ENCODE peak calls at places on chromosomes 11 and 22, in eight cellular contexts. O is IMR-90, L is thoracic aorta, B is bronchial epithelial cell, D is suprapubic skin, X is cardiac muscle cell, J is heart left ventricle, I is brain microvascular endothelial cell. U is an unnamed sample.

GRCh38 chr11:71248251-71248570 is 4.2 kb downstream of the SHANK2 start:
- DNase-seq in L (no peak), D (peak), O (no peak), J (no peak), B (no peak), I (no peak), X (no peak), U (no peak)

GRCh38 chr22:30286331-30286730 is 3.0 kb downstream of the CASTOR1 start:
- DNase-seq in D (no peak), X (no peak), J (no peak), L (no peak), O (no peak), B (no peak), I (no peak), U (no peak)

GRCh38 chr11:27444801-27445215 is 27.8 kb downstream of the LGR4 start:
- DNase-seq in X (no peak), O (no peak), B (no peak), D (no peak), J (no peak), I (no peak), L (no peak), U (no peak)

GRCh38 chr11:62544521-62545436 is 1.8 kb downstream of the AHNAK start:
- DNase-seq in L (no peak), J (peak), B (peak), D (peak), I (no peak), X (peak), O (no peak), U (no peak)

GRCh38 chr11:36196476-36197099 is 92.6 kb downstream of the COMMD9 start:
- DNase-seq in J (no peak), I (peak), O (peak), D (no peak), X (peak), B (no peak), L (no peak), U (no peak)

GRCh38 chr22:45597460-45598192 is 74.0 kb upstream of the ATXN10 start:
- DNase-seq in X (no peak), J (peak), L (no peak), I (no peak), O (no peak), B (no peak), D (no peak), U (no peak)

GRCh38 chr11:76038608-76039007 is 167.7 kb downstream of the WNT11 start:
- DNase-seq in O (no peak), D (no peak), J (no peak), L (no peak), I (no peak), B (no peak), X (no peak), U (no peak)

GRCh38 chr11:64131657-64132387 is 34.1 kb downstream of the MACROD1 start:
- DNase-seq in X (no peak), D (no peak), L (no peak), I (no peak), B (no peak), J (no peak), O (no peak), U (no peak)

GRCh38 chr11:119907122-119907933 is 178.3 kb upstream of the NECTIN1 start:
- DNase-seq in L (no peak), O (no peak), I (no peak), J (no peak), D (no peak), B (no peak), X (no peak), U (no peak)

GRCh38 chr22:20646377-20646776 is 127.5 kb upstream of the SERPIND1 start:
- DNase-seq in O (no peak), L (no peak), I (no peak), D (peak), J (no peak), X (no peak), B (no peak), U (no peak)

DNA sequence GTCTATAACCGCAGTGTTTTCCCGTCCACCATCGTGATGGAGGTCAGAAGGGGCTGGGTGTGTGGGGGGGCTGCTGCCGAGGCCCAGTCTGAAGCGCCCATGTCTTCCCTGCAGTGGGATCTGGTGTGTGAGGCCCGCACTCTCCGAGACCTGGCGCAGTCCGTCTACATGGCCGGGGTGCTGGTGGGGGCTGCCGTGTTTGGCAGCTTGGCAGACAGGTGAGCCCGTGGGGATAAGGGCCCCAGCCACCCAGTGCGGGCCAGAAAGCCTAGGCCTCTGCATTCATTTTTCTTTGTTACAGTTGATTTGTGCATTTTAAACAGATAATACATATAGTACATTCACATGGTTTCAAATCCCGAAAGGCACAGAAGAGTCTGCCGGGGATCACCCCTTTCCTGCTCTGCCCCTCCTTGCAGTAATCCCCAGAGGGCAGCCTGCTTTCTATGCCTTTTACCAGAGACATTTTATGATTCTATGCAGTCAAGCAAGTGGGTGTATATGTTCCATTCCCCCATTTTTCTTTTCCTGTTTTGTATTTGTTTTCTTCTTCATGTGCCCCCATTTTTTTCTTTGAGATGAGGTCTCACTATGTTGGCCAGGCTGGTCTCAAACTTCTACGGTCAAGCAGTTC is 32.6 kb downstream of the CAPN1 start:
- DNase-seq in J (no peak), O (no peak), I (no peak), L (no peak), B (no peak), D (no peak), X (no peak), U (no peak)
- H3K4me3 ChIP-seq in J (no peak), O (no peak), I (no peak), L (no peak), B (no peak), D (no peak), X (no peak), U (no peak)

GRCh38 chr11:34329876-34330275 is 27.9 kb downstream of the ABTB2 start:
- DNase-seq in O (no peak), L (no peak), X (no peak), J (no peak), B (no peak), D (no peak), I (no peak), U (no peak)
- TF ChIP-seq CTCF in O (no peak), L (no peak), X (no peak), J (no peak), B (no peak), D (no peak), I (no peak), U (no peak)

DNA sequence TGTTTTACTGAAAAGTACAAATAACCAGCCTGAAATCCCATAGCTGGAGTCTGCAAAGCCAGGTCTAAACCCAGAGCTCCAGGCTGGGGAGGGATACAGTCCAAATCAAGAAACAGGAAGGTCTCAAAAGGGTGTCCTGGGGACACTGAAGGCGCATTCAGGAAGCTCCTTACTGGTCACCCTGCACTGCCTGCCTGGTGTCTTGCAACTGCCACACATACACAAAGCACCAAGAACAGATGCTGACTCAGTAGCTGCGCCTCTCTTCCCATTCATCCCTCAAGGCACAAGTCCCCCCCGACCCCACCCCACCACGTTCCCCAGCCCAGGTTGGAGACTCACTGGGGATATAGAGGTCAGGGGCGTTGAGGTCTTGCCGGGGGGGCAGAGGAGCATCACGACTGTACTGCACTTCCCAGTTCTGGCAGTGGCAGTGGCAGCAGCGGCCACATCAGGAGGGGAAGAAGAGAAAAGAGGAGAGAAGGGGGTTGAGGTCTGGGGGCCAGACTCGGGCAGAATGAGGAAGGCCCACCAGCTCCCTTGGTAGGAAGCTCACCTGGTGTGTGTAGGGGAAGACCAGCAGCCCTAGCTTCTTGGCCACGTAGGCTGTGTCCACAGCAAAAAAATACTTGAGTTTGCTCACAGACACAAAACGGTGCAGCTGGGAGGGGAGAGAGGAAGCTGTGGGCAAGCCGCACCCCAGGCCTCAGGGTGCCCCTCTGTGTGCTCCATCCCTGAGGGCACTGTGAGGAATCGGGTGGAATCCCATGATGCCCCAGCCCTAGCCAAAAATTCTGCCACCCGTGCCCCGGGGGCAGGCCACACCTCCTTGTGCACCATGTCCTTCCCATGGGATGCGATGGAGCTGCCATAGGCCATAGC is 1.4 kb downstream of the YIF1A start:
- DNase-seq in I (no peak), D (peak), B (no peak), O (no peak), X (no peak), L (no peak), J (no peak), U (no peak)
- H3K4me3 ChIP-seq in I (peak), D (peak), B (peak), O (peak), X (no peak), L (peak), J (peak), U (peak)

GRCh38 chr11:1560618-1561251 is 11.3 kb downstream of the DUSP8 start:
- DNase-seq in J (no peak), I (no peak), L (no peak), O (no peak), X (no peak), D (no peak), B (no peak), U (no peak)
- TF ChIP-seq CTCF in J (no peak), I (no peak), L (no peak), O (no peak), X (no peak), D (no peak), B (peak), U (no peak)

DNA sequence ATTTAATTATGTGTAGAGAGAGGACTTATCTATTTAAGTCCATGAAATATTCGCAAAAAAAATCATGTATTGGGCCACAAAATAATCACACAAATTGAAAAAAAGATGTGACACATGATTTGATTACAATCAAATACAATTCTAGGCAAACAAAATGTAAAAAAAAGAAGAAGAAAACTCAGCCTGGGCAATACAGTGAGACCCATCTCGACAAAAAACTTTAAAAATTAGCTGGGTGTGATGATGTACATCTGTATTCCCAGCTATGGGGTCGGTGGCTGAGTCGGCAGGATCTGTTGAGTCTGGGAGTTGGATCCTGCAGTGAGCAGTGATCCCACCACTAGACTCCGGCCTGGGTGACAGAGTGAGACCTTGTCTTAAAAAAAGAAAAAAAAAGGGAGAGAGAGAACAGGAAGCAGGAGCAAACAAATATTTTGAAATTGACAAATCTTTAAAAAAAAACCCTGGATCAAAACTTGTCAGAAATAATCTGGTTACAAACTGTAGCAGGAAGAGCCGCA is 3.1 kb upstream of the TYMP start:
- DNase-seq in O (no peak), I (no peak), B (no peak), J (no peak), X (no peak), D (no peak), L (no peak), U (no peak)
- H3K4me3 ChIP-seq in O (no peak), I (no peak), B (no peak), J (peak), X (no peak), D (peak), L (peak), U (peak)

DNA sequence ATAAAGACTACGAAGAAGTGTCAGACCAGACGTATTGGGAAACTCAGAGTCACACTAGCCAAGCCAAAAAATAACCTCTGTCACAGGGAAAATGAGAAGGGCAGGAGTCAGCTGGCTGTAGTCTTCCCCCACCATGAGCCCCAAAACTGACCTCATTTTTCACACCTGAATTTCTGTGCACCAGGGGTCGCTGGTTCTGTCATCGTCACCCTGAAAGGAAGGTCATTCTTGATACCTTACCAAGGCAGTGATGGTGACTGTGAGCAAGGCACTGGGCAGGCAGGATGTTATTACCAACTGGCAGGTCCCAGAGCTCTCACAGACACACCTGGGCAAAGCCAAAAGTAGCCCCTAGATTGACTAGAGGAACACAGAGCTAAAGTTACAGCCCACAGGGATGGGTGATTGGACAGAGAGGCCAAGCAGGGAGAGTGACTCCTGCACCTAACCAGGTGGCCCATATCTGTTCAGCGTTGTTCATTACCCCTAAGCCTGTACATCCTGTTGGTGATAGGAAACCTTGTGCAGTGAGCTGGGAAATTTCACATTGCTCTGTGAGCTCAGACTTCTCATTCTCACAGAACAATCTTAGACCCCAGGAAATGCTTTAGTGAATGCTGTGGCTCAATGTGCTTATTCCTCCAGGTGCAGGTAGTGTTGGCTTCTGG is 32.3 kb upstream of the OR56A1 start:
- DNase-seq in J (no peak), L (no peak), X (no peak), B (no peak), I (no peak), O (no peak), D (no peak), U (no peak)
- TF ChIP-seq CTCF in J (no peak), L (no peak), X (no peak), B (no peak), I (no peak), O (no peak), D (no peak), U (no peak)

GRCh38 chr22:35589736-35590079 is 27.4 kb downstream of the MB start:
- DNase-seq in O (no peak), D (no peak), X (no peak), J (no peak), B (no peak), L (no peak), I (no peak), U (no peak)
- H3K4me3 ChIP-seq in O (no peak), D (no peak), X (no peak), J (no peak), B (no peak), L (no peak), I (no peak), U (no peak)

U was measured in coronary artery.